ENCODE peak calls at places on chromosomes 13 and 19, in five cellular contexts. V is AG04450, H is AG04449, L is A549, E is GM23338. C is an unnamed sample.

GRCh38 chr13:78299832-78300623 is 303.3 kb downstream of the POU4F1 start:
- DNase-seq in V (no peak), H (no peak), L (no peak), E (no peak), C (no peak)

GRCh38 chr13:106473174-106473573 is 62.3 kb downstream of the EFNB2 start:
- DNase-seq in V (no peak), H (no peak), L (no peak), E (no peak), C (no peak)

GRCh38 chr13:20495087-20496023 is 30.3 kb downstream of the CRYL1 start:
- DNase-seq in V (peak), H (peak), L (peak), E (peak), C (peak)

GRCh38 chr19:31270897-31271568 is 78.2 kb downstream of the TSHZ3 start:
- DNase-seq in V (peak), H (no peak), L (no peak), E (no peak), C (no peak)

GRCh38 chr13:19984430-19985218 is 26.1 kb downstream of the ZMYM2 start:
- DNase-seq in V (peak), H (no peak), L (peak), E (peak), C (no peak)

GRCh38 chr19:16671652-16672274 is 10.8 kb downstream of the TMEM38A start:
- DNase-seq in V (no peak), H (no peak), L (no peak), E (no peak), C (no peak)

GRCh38 chr13:34161829-34162544 is 344.0 kb downstream of the RFC3 start:
- DNase-seq in V (peak), H (peak), L (peak), E (no peak), C (no peak)

GRCh38 chr19:2154587-2155075 is 3.3 kb upstream of the AP3D1 start:
- DNase-seq in V (no peak), H (no peak), L (no peak), E (no peak), C (no peak)

GRCh38 chr13:20264271-20265018 is 32.3 kb upstream of the GJB6 start:
- DNase-seq in V (no peak), H (no peak), L (no peak), E (no peak), C (no peak)

GRCh38 chr19:5718032-5718578 is 1.8 kb downstream of the LONP1 start:
- DNase-seq in V (peak), H (no peak), L (no peak), E (no peak), C (no peak)

GRCh38 chr13:65540064-65540635 is 1690.0 kb downstream of the PCDH9 start:
- DNase-seq in V (no peak), H (no peak), L (no peak), E (no peak), C (no peak)

GRCh38 chr19:38070573-38070972 is 153.4 kb downstream of the DPF1 start:
- DNase-seq in V (peak), H (no peak), L (no peak), E (no peak), C (no peak)

GRCh38 chr19:10000171-10000826 is 10.0 kb downstream of the COL5A3 start:
- DNase-seq in V (no peak), H (no peak), L (peak), E (peak), C (peak)

GRCh38 chr13:48110132-48110868 is 15.4 kb upstream of the MED4 start:
- DNase-seq in V (no peak), H (no peak), L (no peak), E (no peak), C (no peak)

GRCh38 chr19:49951806-49952474 is 9.0 kb downstream of the SIGLEC11 start:
- DNase-seq in V (no peak), H (no peak), L (no peak), E (no peak), C (no peak)

GRCh38 chr13:47114030-47114429 is 217.2 kb upstream of the HTR2A start:
- DNase-seq in V (peak), H (peak), L (no peak), E (no peak), C (no peak)

GRCh38 chr13:43023244-43023931 is at the start of gene DNAJC15:
- DNase-seq in V (peak), H (no peak), L (no peak), E (peak), C (peak)

GRCh38 chr13:95188128-95188527 is 113.1 kb downstream of the ABCC4 start:
- DNase-seq in V (no peak), H (no peak), L (no peak), E (no peak), C (no peak)

GRCh38 chr19:14439014-14439413 is 5.9 kb downstream of the PKN1 start:
- DNase-seq in V (no peak), H (no peak), L (no peak), E (no peak), C (no peak)

GRCh38 chr13:85586422-85586831 is 212.8 kb downstream of the SLITRK6 start:
- DNase-seq in V (peak), H (no peak), L (no peak), E (no peak), C (no peak)

GRCh38 chr13:30510811-30511371 is 45.2 kb upstream of the HMGB1 start:
- DNase-seq in V (no peak), H (no peak), L (no peak), E (no peak), C (no peak)

GRCh38 chr19:33734913-33735312 is 61.8 kb upstream of the KCTD15 start:
- DNase-seq in V (no peak), H (no peak), L (no peak), E (no peak), C (peak)

GRCh38 chr13:80131204-80131603 is 209.7 kb downstream of the SPRY2 start:
- DNase-seq in V (no peak), H (no peak), L (peak), E (peak), C (peak)

GRCh38 chr19:31095100-31095804 is 254.0 kb downstream of the TSHZ3 start:
- DNase-seq in V (no peak), H (no peak), L (no peak), E (no peak), C (no peak)

GRCh38 chr13:24777171-24777570 is 13.2 kb downstream of the RNF17 start:
- DNase-seq in V (no peak), H (no peak), L (no peak), E (no peak), C (no peak)

GRCh38 chr19:49338691-49339363 is 3.6 kb downstream of the CD37 start:
- DNase-seq in V (no peak), H (no peak), L (peak), E (peak), C (peak)

GRCh38 chr13:27425918-27426630 is 1.7 kb downstream of the GTF3A start:
- DNase-seq in V (no peak), H (no peak), L (peak), E (peak), C (peak)

GRCh38 chr13:114032121-114032799 is 58.4 kb upstream of the C13orf46 start:
- DNase-seq in V (no peak), H (no peak), L (no peak), E (no peak), C (no peak)

GRCh38 chr13:101144808-101145419 is 271.4 kb downstream of the NALCN start:
- DNase-seq in V (peak), H (no peak), L (no peak), E (peak), C (no peak)

GRCh38 chr19:52492201-52492960 is 35.1 kb upstream of the ZNF808 start:
- DNase-seq in V (no peak), H (no peak), L (no peak), E (peak), C (no peak)

GRCh38 chr13:39501711-39502324 is 101.2 kb downstream of the LHFPL6 start:
- DNase-seq in V (no peak), H (no peak), L (no peak), E (no peak), C (no peak)

GRCh38 chr19:30070198-30070969 is 128.3 kb downstream of the URI1 start:
- DNase-seq in V (no peak), H (no peak), L (no peak), E (no peak), C (no peak)

GRCh38 chr13:112783946-112784500 is 94.2 kb downstream of the ATP11A start:
- DNase-seq in V (no peak), H (no peak), L (no peak), E (no peak), C (no peak)

GRCh38 chr13:61414686-61415664 is 674 bp downstream of the PCDH20 start:
- DNase-seq in V (no peak), H (no peak), L (no peak), E (peak), C (peak)

GRCh38 chr19:39223703-39224279 is 19.7 kb upstream of the SYCN start:
- DNase-seq in V (no peak), H (no peak), L (peak), E (peak), C (no peak)

GRCh38 chr19:39230096-39230764 is 14.6 kb downstream of the IFNL3 start:
- DNase-seq in V (no peak), H (no peak), L (no peak), E (no peak), C (no peak)

GRCh38 chr19:39224910-39225309 is 19.9 kb downstream of the IFNL3 start:
- DNase-seq in V (no peak), H (no peak), L (no peak), E (peak), C (no peak)
- TF ChIP-seq CTCF in V (no peak), H (no peak), L (no peak), E (peak), C (no peak)

DNA sequence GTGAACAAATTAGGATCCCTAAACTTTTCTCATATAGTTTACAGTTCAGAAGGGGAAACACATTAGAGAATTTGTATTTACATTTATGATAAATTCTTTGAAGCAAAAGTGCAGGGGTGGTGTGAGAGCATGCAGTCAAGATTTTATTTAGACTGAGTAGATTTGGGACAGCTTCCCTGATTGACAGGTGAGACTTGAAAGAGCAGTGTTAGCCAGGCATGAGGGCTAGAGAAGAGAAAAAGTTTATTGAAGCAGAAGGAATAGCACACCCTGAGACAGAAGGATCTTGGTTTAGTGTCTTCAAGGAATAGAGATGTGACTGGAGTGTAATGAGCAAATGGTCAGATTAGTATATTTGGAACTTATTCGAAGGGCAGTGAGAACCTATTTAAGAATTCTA is 50.5 kb downstream of the PDS5B start:
- DNase-seq in V (no peak), H (no peak), L (no peak), E (no peak), C (no peak)
- H3K4me3 ChIP-seq in V (no peak), H (no peak), L (no peak), E (no peak), C (no peak)

GRCh38 chr19:43534305-43534612 is 1.3 kb downstream of the ZNF575 start:
- DNase-seq in V (no peak), H (no peak), L (no peak), E (no peak), C (no peak)
- TF ChIP-seq CTCF in V (no peak), H (no peak), L (no peak), E (no peak), C (no peak)

GRCh38 chr19:4390862-4391693 is 9.3 kb downstream of the SH3GL1 start:
- DNase-seq in V (no peak), H (no peak), L (no peak), E (no peak), C (no peak)

GRCh38 chr19:4390017-4390861 is 10.1 kb downstream of the SH3GL1 start:
- DNase-seq in V (no peak), H (no peak), L (no peak), E (peak), C (no peak)

GRCh38 chr19:4393947-4394590 is 6.3 kb downstream of the SH3GL1 start:
- DNase-seq in V (no peak), H (no peak), L (no peak), E (no peak), C (no peak)

GRCh38 chr19:4389511-4390016 is 10.8 kb downstream of the SH3GL1 start:
- DNase-seq in V (no peak), H (no peak), L (no peak), E (no peak), C (no peak)

GRCh38 chr19:4391701-4392543 is 8.4 kb downstream of the SH3GL1 start:
- DNase-seq in V (no peak), H (no peak), L (no peak), E (no peak), C (no peak)
- H3K4me3 ChIP-seq in V (peak), H (peak), L (no peak), E (no peak), C (no peak)

C was measured in pancreas.